ENCODE peak calls at places on chromosome 13, in eight cellular contexts. One of them, this sample, is unnamed.

GRCh38 chr13:75704942-75705320 is 68.8 kb downstream of the LMO7 start:
- DNase-seq in pancreas: peak
- DNase-seq in neural crest cell: no peak
- DNase-seq in astrocyte of the spinal cord: no peak
- DNase-seq in GM12865: no peak
- DNase-seq in astrocyte of the cerebellum: no peak
- DNase-seq in mucosa of descending colon: peak
- DNase-seq in neural progenitor cell: no peak
- DNase-seq in this sample: peak

GRCh38 chr13:111184685-111185401 is 69.7 kb downstream of the ARHGEF7 start:
- DNase-seq in pancreas: no peak
- DNase-seq in neural crest cell: no peak
- DNase-seq in astrocyte of the spinal cord: no peak
- DNase-seq in GM12865: peak
- DNase-seq in astrocyte of the cerebellum: no peak
- DNase-seq in mucosa of descending colon: no peak
- DNase-seq in neural progenitor cell: no peak
- DNase-seq in this sample: no peak

GRCh38 chr13:99356216-99357089 is 49.3 kb upstream of the GPR183 start:
- DNase-seq in pancreas: no peak
- DNase-seq in neural crest cell: no peak
- DNase-seq in astrocyte of the spinal cord: peak
- DNase-seq in GM12865: peak
- DNase-seq in astrocyte of the cerebellum: peak
- DNase-seq in mucosa of descending colon: peak
- DNase-seq in neural progenitor cell: no peak
- DNase-seq in this sample: no peak

GRCh38 chr13:36973621-36974268 is 25.4 kb downstream of the ALG5 start:
- DNase-seq in pancreas: no peak
- DNase-seq in neural crest cell: no peak
- DNase-seq in astrocyte of the spinal cord: no peak
- DNase-seq in GM12865: peak
- DNase-seq in astrocyte of the cerebellum: no peak
- DNase-seq in mucosa of descending colon: no peak
- DNase-seq in neural progenitor cell: no peak
- DNase-seq in this sample: no peak

GRCh38 chr13:33493672-33494365 is 208.3 kb upstream of the STARD13 start:
- DNase-seq in pancreas: no peak
- DNase-seq in neural crest cell: no peak
- DNase-seq in astrocyte of the spinal cord: no peak
- DNase-seq in GM12865: no peak
- DNase-seq in astrocyte of the cerebellum: no peak
- DNase-seq in mucosa of descending colon: no peak
- DNase-seq in neural progenitor cell: no peak
- DNase-seq in this sample: no peak

GRCh38 chr13:106349080-106349841 is 186.2 kb downstream of the EFNB2 start:
- DNase-seq in pancreas: peak
- DNase-seq in neural crest cell: no peak
- DNase-seq in astrocyte of the spinal cord: peak
- DNase-seq in GM12865: no peak
- DNase-seq in astrocyte of the cerebellum: peak
- DNase-seq in mucosa of descending colon: peak
- DNase-seq in neural progenitor cell: peak
- DNase-seq in this sample: peak

GRCh38 chr13:112161441-112162301 is 94.7 kb downstream of the SOX1 start:
- DNase-seq in pancreas: peak
- DNase-seq in neural crest cell: peak
- DNase-seq in astrocyte of the spinal cord: no peak
- DNase-seq in GM12865: no peak
- DNase-seq in astrocyte of the cerebellum: no peak
- DNase-seq in mucosa of descending colon: no peak
- DNase-seq in neural progenitor cell: peak
- DNase-seq in this sample: no peak

GRCh38 chr13:74203576-74203975 is 69.4 kb upstream of the KLF12 start:
- DNase-seq in pancreas: no peak
- DNase-seq in neural crest cell: no peak
- DNase-seq in astrocyte of the spinal cord: peak
- DNase-seq in GM12865: no peak
- DNase-seq in astrocyte of the cerebellum: peak
- DNase-seq in mucosa of descending colon: no peak
- DNase-seq in neural progenitor cell: no peak
- DNase-seq in this sample: no peak

GRCh38 chr13:112947796-112948195 is 21.2 kb upstream of the MCF2L start:
- DNase-seq in pancreas: no peak
- DNase-seq in neural crest cell: no peak
- DNase-seq in astrocyte of the spinal cord: no peak
- DNase-seq in GM12865: no peak
- DNase-seq in astrocyte of the cerebellum: no peak
- DNase-seq in mucosa of descending colon: no peak
- DNase-seq in neural progenitor cell: no peak
- DNase-seq in this sample: no peak

GRCh38 chr13:48560657-48561337 is 27.9 kb upstream of the RCBTB2 start:
- DNase-seq in pancreas: no peak
- DNase-seq in neural crest cell: no peak
- DNase-seq in astrocyte of the spinal cord: no peak
- DNase-seq in GM12865: no peak
- DNase-seq in astrocyte of the cerebellum: no peak
- DNase-seq in mucosa of descending colon: no peak
- DNase-seq in neural progenitor cell: no peak
- DNase-seq in this sample: no peak

GRCh38 chr13:96904232-96904631 is 90.0 kb downstream of the OXGR1 start:
- DNase-seq in pancreas: no peak
- DNase-seq in neural crest cell: no peak
- DNase-seq in astrocyte of the spinal cord: no peak
- DNase-seq in GM12865: no peak
- DNase-seq in astrocyte of the cerebellum: no peak
- DNase-seq in mucosa of descending colon: no peak
- DNase-seq in neural progenitor cell: no peak
- DNase-seq in this sample: no peak

GRCh38 chr13:76825415-76825814 is 60.8 kb downstream of the KCTD12 start:
- DNase-seq in pancreas: no peak
- DNase-seq in neural crest cell: no peak
- DNase-seq in astrocyte of the spinal cord: no peak
- DNase-seq in GM12865: no peak
- DNase-seq in astrocyte of the cerebellum: no peak
- DNase-seq in mucosa of descending colon: no peak
- DNase-seq in neural progenitor cell: no peak
- DNase-seq in this sample: no peak

GRCh38 chr13:24473646-24474045 is 38.9 kb downstream of the PARP4 start:
- DNase-seq in pancreas: no peak
- DNase-seq in neural crest cell: no peak
- DNase-seq in astrocyte of the spinal cord: no peak
- DNase-seq in GM12865: no peak
- DNase-seq in astrocyte of the cerebellum: no peak
- DNase-seq in mucosa of descending colon: no peak
- DNase-seq in neural progenitor cell: no peak
- DNase-seq in this sample: no peak

GRCh38 chr13:113897161-113897560 is 33.3 kb upstream of the GAS6 start:
- DNase-seq in pancreas: no peak
- DNase-seq in neural crest cell: no peak
- DNase-seq in astrocyte of the spinal cord: peak
- DNase-seq in GM12865: no peak
- DNase-seq in astrocyte of the cerebellum: peak
- DNase-seq in mucosa of descending colon: no peak
- DNase-seq in neural progenitor cell: no peak
- DNase-seq in this sample: no peak

GRCh38 chr13:102580552-102581169 is 16.1 kb upstream of the TPP2 start:
- DNase-seq in pancreas: no peak
- DNase-seq in neural crest cell: peak
- DNase-seq in astrocyte of the spinal cord: peak
- DNase-seq in GM12865: peak
- DNase-seq in astrocyte of the cerebellum: peak
- DNase-seq in mucosa of descending colon: peak
- DNase-seq in neural progenitor cell: peak
- DNase-seq in this sample: no peak

GRCh38 chr13:89969996-89970709 is 1377.3 kb upstream of the MIR17HG start:
- DNase-seq in pancreas: no peak
- DNase-seq in neural crest cell: no peak
- DNase-seq in astrocyte of the spinal cord: peak
- DNase-seq in GM12865: no peak
- DNase-seq in astrocyte of the cerebellum: peak
- DNase-seq in mucosa of descending colon: no peak
- DNase-seq in neural progenitor cell: no peak
- DNase-seq in this sample: no peak

GRCh38 chr13:98385591-98385990 is 191.3 kb downstream of the STK24 start:
- DNase-seq in pancreas: no peak
- DNase-seq in neural crest cell: no peak
- DNase-seq in astrocyte of the spinal cord: no peak
- DNase-seq in GM12865: no peak
- DNase-seq in astrocyte of the cerebellum: no peak
- DNase-seq in mucosa of descending colon: no peak
- DNase-seq in neural progenitor cell: no peak
- DNase-seq in this sample: no peak

GRCh38 chr13:100549316-100549715 is 39.3 kb downstream of the GGACT start:
- DNase-seq in pancreas: no peak
- DNase-seq in neural crest cell: no peak
- DNase-seq in astrocyte of the spinal cord: no peak
- DNase-seq in GM12865: no peak
- DNase-seq in astrocyte of the cerebellum: no peak
- DNase-seq in mucosa of descending colon: no peak
- DNase-seq in neural progenitor cell: no peak
- DNase-seq in this sample: no peak

GRCh38 chr13:23902975-23903905 is 5.9 kb upstream of the C1QTNF9B start:
- DNase-seq in pancreas: peak
- DNase-seq in neural crest cell: no peak
- DNase-seq in astrocyte of the spinal cord: no peak
- DNase-seq in GM12865: no peak
- DNase-seq in astrocyte of the cerebellum: no peak
- DNase-seq in mucosa of descending colon: no peak
- DNase-seq in neural progenitor cell: peak
- DNase-seq in this sample: no peak

GRCh38 chr13:47945738-47946137 is 55.3 kb downstream of the SUCLA2 start:
- DNase-seq in pancreas: no peak
- DNase-seq in neural crest cell: no peak
- DNase-seq in astrocyte of the spinal cord: peak
- DNase-seq in GM12865: no peak
- DNase-seq in astrocyte of the cerebellum: no peak
- DNase-seq in mucosa of descending colon: no peak
- DNase-seq in neural progenitor cell: no peak
- DNase-seq in this sample: no peak

GRCh38 chr13:30692108-30692507 is 43.2 kb upstream of the ALOX5AP start:
- DNase-seq in pancreas: no peak
- DNase-seq in neural crest cell: no peak
- DNase-seq in astrocyte of the spinal cord: no peak
- DNase-seq in GM12865: no peak
- DNase-seq in astrocyte of the cerebellum: no peak
- DNase-seq in mucosa of descending colon: no peak
- DNase-seq in neural progenitor cell: no peak
- DNase-seq in this sample: no peak

DNA sequence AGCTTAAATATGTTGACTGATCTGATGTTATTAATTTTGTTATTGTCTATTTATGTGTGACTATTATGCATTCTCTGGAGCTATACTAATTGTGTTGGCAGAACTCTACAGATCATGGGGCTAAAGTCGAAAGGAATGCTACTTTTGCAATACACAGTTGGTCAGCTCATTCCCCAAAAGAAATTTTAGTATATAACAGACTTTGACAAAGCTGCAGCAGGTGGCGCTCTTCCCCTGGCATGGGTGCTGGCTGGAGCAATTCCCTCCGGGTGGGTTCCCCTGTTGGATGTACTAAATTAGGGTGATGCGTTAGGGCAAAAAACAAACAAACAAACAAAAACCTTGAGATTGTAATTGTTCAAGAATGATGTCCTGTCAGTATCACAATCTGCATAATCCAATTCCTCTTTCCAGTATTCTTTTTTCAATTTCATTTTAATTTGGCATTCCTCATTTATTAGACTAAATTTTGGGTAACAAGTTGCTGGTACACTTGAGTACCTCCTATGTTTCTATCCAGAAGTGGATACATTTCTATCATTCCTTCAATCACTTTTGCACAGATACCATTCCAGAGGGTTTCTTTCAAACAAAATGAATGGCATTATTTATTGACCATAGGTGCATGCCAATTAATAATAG is 322.8 kb upstream of the EDNRB start:
- DNase-seq in pancreas: peak
- DNase-seq in neural crest cell: peak
- DNase-seq in astrocyte of the spinal cord: peak
- DNase-seq in GM12865: peak
- DNase-seq in astrocyte of the cerebellum: no peak
- DNase-seq in mucosa of descending colon: peak
- DNase-seq in neural progenitor cell: peak
- DNase-seq in this sample: peak
- TF ChIP-seq CTCF in pancreas: no peak
- TF ChIP-seq CTCF in neural crest cell: peak
- TF ChIP-seq CTCF in astrocyte of the spinal cord: peak
- TF ChIP-seq CTCF in GM12865: peak
- TF ChIP-seq CTCF in astrocyte of the cerebellum: peak
- TF ChIP-seq CTCF in mucosa of descending colon: no peak
- TF ChIP-seq CTCF in neural progenitor cell: peak
- TF ChIP-seq CTCF in this sample: peak

GRCh38 chr13:31878955-31879354 is 139.6 kb downstream of the RXFP2 start:
- DNase-seq in pancreas: no peak
- DNase-seq in neural crest cell: no peak
- DNase-seq in astrocyte of the spinal cord: no peak
- DNase-seq in GM12865: no peak
- DNase-seq in astrocyte of the cerebellum: no peak
- DNase-seq in mucosa of descending colon: no peak
- DNase-seq in neural progenitor cell: no peak
- DNase-seq in this sample: no peak
- TF ChIP-seq CTCF in pancreas: no peak
- TF ChIP-seq CTCF in neural crest cell: no peak
- TF ChIP-seq CTCF in astrocyte of the spinal cord: no peak
- TF ChIP-seq CTCF in GM12865: no peak
- TF ChIP-seq CTCF in astrocyte of the cerebellum: no peak
- TF ChIP-seq CTCF in mucosa of descending colon: no peak
- TF ChIP-seq CTCF in neural progenitor cell: no peak
- TF ChIP-seq CTCF in this sample: no peak

DNA sequence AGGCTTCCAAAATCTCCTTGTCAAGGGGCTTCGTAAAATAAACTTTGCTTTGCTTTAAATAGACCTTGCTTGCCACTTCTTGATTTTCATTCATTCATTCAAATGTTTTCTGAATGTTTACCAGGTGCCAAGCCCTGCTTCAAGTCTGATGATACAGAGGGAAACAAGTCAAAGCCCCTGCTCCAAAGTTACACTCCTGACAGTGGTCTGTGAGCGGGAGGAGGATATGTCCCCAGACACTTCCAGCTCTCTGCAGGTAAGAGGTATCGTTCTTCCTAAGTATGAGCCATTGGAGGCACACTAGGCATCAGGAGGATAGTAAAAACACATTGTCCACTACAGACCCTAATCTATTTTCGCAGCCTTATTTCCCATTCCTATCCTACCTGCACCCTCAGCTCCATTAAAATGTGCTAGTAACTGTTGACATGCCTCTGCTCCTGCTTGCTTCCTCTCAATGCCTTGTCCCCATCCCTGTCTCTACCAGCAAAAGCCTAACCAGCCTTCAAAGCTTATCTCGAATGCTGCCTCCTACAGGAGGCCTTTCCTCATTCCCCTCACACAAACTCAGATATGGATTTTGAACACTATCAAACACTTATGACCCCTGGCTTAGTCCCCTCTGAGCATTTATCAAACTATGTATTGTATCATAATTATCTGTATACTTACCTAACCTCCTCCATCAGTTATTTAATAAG is 6.2 kb upstream of the WBP4 start:
- DNase-seq in pancreas: no peak
- DNase-seq in neural crest cell: no peak
- DNase-seq in astrocyte of the spinal cord: no peak
- DNase-seq in GM12865: peak
- DNase-seq in astrocyte of the cerebellum: no peak
- DNase-seq in mucosa of descending colon: no peak
- DNase-seq in neural progenitor cell: peak
- DNase-seq in this sample: no peak
- TF ChIP-seq CTCF in pancreas: no peak
- TF ChIP-seq CTCF in neural crest cell: peak
- TF ChIP-seq CTCF in astrocyte of the spinal cord: peak
- TF ChIP-seq CTCF in GM12865: peak
- TF ChIP-seq CTCF in astrocyte of the cerebellum: no peak
- TF ChIP-seq CTCF in mucosa of descending colon: no peak
- TF ChIP-seq CTCF in neural progenitor cell: peak
- TF ChIP-seq CTCF in this sample: peak

GRCh38 chr13:45700971-45701900 is 884 bp upstream of the CBY2 start:
- DNase-seq in pancreas: no peak
- DNase-seq in neural crest cell: no peak
- DNase-seq in astrocyte of the spinal cord: no peak
- DNase-seq in GM12865: peak
- DNase-seq in astrocyte of the cerebellum: no peak
- DNase-seq in mucosa of descending colon: peak
- DNase-seq in neural progenitor cell: no peak
- DNase-seq in this sample: no peak
- TF ChIP-seq CTCF in pancreas: no peak
- TF ChIP-seq CTCF in neural crest cell: no peak
- TF ChIP-seq CTCF in astrocyte of the spinal cord: no peak
- TF ChIP-seq CTCF in GM12865: peak
- TF ChIP-seq CTCF in astrocyte of the cerebellum: no peak
- TF ChIP-seq CTCF in mucosa of descending colon: no peak
- TF ChIP-seq CTCF in neural progenitor cell: peak
- TF ChIP-seq CTCF in this sample: no peak

This sample was measured in Calu3.